ENCODE peak calls at places on chromosomes 13 and 19, in six cellular contexts. K is stimulated activated CD4-positive, alpha-beta T cell treated with anti-CD3 and anti-CD28 coated beads, Interleukin-12 subunit alpha, Interleukin-12 subunit beta, amount 100 ng/mL, for 4 hours; O is activated CD4-positive, alpha-beta T cell treated with anti-CD3 and anti-CD28 coated beads, Interleukin-2, amount 10 ng/mL, durations not matched to agents 7 days and 5 days; A is LHCN-M2; I is NCI-H345; D is posterior vena cava. N is an unnamed sample.

GRCh38 chr13:44452418-44452817 is 78.8 kb downstream of the SERP2 start:
- DNase-seq in K (no peak), O (no peak), A (no peak), I (no peak), D (no peak), N (no peak)

GRCh38 chr13:111225810-111226546 is 94.5 kb upstream of the TEX29 start:
- DNase-seq in K (no peak), O (no peak), A (no peak), I (no peak), D (no peak), N (no peak)

GRCh38 chr19:30160426-30160825 is 211.8 kb upstream of the ZNF536 start:
- DNase-seq in K (no peak), O (no peak), A (no peak), I (no peak), D (no peak), N (no peak)

GRCh38 chr13:74305876-74306275 is 171.7 kb upstream of the KLF12 start:
- DNase-seq in K (no peak), O (no peak), A (no peak), I (no peak), D (no peak), N (no peak)

GRCh38 chr19:58009666-58010301 is 7.2 kb upstream of the ZNF606 start:
- DNase-seq in K (peak), O (peak), A (no peak), I (peak), D (peak), N (peak)

GRCh38 chr19:40246292-40247073 is 20.0 kb upstream of the CCNP start:
- DNase-seq in K (no peak), O (no peak), A (no peak), I (no peak), D (no peak), N (no peak)

GRCh38 chr19:45809643-45810159 is 5.4 kb downstream of the RSPH6A start:
- DNase-seq in K (no peak), O (no peak), A (peak), I (peak), D (no peak), N (no peak)

GRCh38 chr13:19587635-19588300 is 26.4 kb upstream of the TPTE2 start:
- DNase-seq in K (no peak), O (peak), A (peak), I (peak), D (no peak), N (peak)

GRCh38 chr19:13842294-13843103 is 34.4 kb upstream of the NANOS3 start:
- DNase-seq in K (peak), O (peak), A (peak), I (no peak), D (peak), N (peak)

GRCh38 chr13:36345438-36346221 is 564 bp downstream of the SPART start:
- DNase-seq in K (peak), O (peak), A (peak), I (no peak), D (peak), N (peak)

GRCh38 chr19:16067205-16067938 is 8.9 kb upstream of the TPM4 start:
- DNase-seq in K (no peak), O (no peak), A (no peak), I (no peak), D (peak), N (peak)

GRCh38 chr13:107035778-107036177 is 467.8 kb upstream of the ARGLU1 start:
- DNase-seq in K (no peak), O (no peak), A (no peak), I (no peak), D (no peak), N (no peak)

GRCh38 chr13:41813426-41813825 is 147.5 kb downstream of the VWA8 start:
- DNase-seq in K (no peak), O (no peak), A (peak), I (no peak), D (no peak), N (no peak)

GRCh38 chr13:66661336-66661735 is 568.8 kb downstream of the PCDH9 start:
- DNase-seq in K (no peak), O (no peak), A (no peak), I (no peak), D (no peak), N (no peak)

GRCh38 chr19:956747-957451 is 27.2 kb upstream of the WDR18 start:
- DNase-seq in K (no peak), O (no peak), A (no peak), I (no peak), D (no peak), N (no peak)

GRCh38 chr19:30167206-30167903 is 204.8 kb upstream of the ZNF536 start:
- DNase-seq in K (no peak), O (no peak), A (no peak), I (no peak), D (no peak), N (no peak)

GRCh38 chr19:33428627-33429013 is 55.1 kb downstream of the CEBPG start:
- DNase-seq in K (no peak), O (no peak), A (no peak), I (no peak), D (peak), N (no peak)

GRCh38 chr19:17951151-17952040 is 15.5 kb upstream of the KCNN1 start:
- DNase-seq in K (no peak), O (no peak), A (no peak), I (no peak), D (no peak), N (no peak)

GRCh38 chr13:95236774-95237173 is 64.5 kb downstream of the ABCC4 start:
- DNase-seq in K (no peak), O (no peak), A (no peak), I (no peak), D (no peak), N (no peak)

GRCh38 chr19:45994989-45995714 is at the start of gene CCDC61:
- DNase-seq in K (peak), O (peak), A (peak), I (peak), D (peak), N (peak)

GRCh38 chr13:83620535-83621220 is 261.6 kb downstream of the SLITRK1 start:
- DNase-seq in K (no peak), O (no peak), A (peak), I (no peak), D (no peak), N (no peak)

GRCh38 chr19:23882493-23882892 is 32.2 kb upstream of the ZNF726 start:
- DNase-seq in K (no peak), O (no peak), A (no peak), I (peak), D (no peak), N (peak)

GRCh38 chr19:17237747-17238706 is 7.7 kb downstream of the NR2F6 start:
- DNase-seq in K (no peak), O (no peak), A (no peak), I (no peak), D (no peak), N (no peak)

GRCh38 chr19:35228177-35228930 is at the start of gene FAM187B:
- DNase-seq in K (no peak), O (no peak), A (no peak), I (no peak), D (peak), N (no peak)

GRCh38 chr13:38421590-38422560 is 72.2 kb downstream of the UFM1 start:
- DNase-seq in K (no peak), O (no peak), A (peak), I (no peak), D (no peak), N (no peak)

GRCh38 chr13:50969691-50970090 is 60.1 kb downstream of the RNASEH2B start:
- DNase-seq in K (no peak), O (no peak), A (peak), I (peak), D (no peak), N (no peak)

GRCh38 chr13:52743988-52744387 is 4.4 kb upstream of the CNMD start:
- DNase-seq in K (no peak), O (no peak), A (no peak), I (no peak), D (no peak), N (no peak)

GRCh38 chr13:98839826-98840769 is 87.6 kb upstream of the SLC15A1 start:
- DNase-seq in K (peak), O (peak), A (peak), I (peak), D (no peak), N (peak)

GRCh38 chr19:5041168-5042038 is 72.5 kb downstream of the KDM4B start:
- DNase-seq in K (no peak), O (no peak), A (no peak), I (no peak), D (no peak), N (no peak)

GRCh38 chr13:76038920-76039716 is 403.0 kb downstream of the LMO7 start:
- DNase-seq in K (no peak), O (no peak), A (peak), I (no peak), D (no peak), N (no peak)

GRCh38 chr19:17149393-17150135 is 65.6 kb upstream of the USE1 start:
- DNase-seq in K (no peak), O (no peak), A (no peak), I (no peak), D (no peak), N (no peak)